ENCODE peak calls at places on chromosomes 12 and 14, in seven cellular contexts. C is GM12891; G is sciatic nerve; F is stimulated activated naive CD8-positive, alpha-beta T cell treated with anti-CD3 and anti-CD28 coated beads, Interleukin-15, amount 100 ng/mL, for 72 hours; H is CD4-positive, CD25-positive, alpha-beta regulatory T cell; V is non-pigmented ciliary epithelial cell; R is HFFc6. Q is an unnamed sample.

GRCh38 chr14:35818346-35819115 is 7.6 kb upstream of the BRMS1L start:
- DNase-seq in G (no peak), V (no peak), H (peak), F (no peak), C (peak), R (peak), Q (no peak)

GRCh38 chr12:64147860-64148259 is 74.2 kb downstream of the KICS2 start:
- DNase-seq in R (no peak), G (no peak), F (no peak), H (no peak), C (no peak), V (no peak), Q (no peak)

GRCh38 chr14:77097006-77097688 is 911 bp upstream of the CIPC start:
- DNase-seq in F (no peak), C (no peak), R (peak), V (no peak), G (no peak), H (no peak), Q (no peak)

GRCh38 chr12:42585175-42585845 is 4.2 kb downstream of the PRICKLE1 start:
- DNase-seq in C (no peak), V (no peak), G (no peak), H (no peak), R (no peak), F (no peak), Q (no peak)

GRCh38 chr12:30753233-30753632 is 1.5 kb downstream of the CAPRIN2 start:
- DNase-seq in H (peak), R (no peak), F (peak), C (no peak), V (no peak), G (no peak), Q (no peak)

GRCh38 chr12:109020750-109021380 is at the start of gene SVOP:
- DNase-seq in C (peak), H (no peak), V (peak), G (peak), F (peak), R (peak), Q (peak)

GRCh38 chr14:56159066-56159465 is 40.9 kb downstream of the PELI2 start:
- DNase-seq in H (no peak), C (no peak), V (no peak), F (no peak), R (no peak), G (no peak), Q (no peak)

GRCh38 chr12:28021704-28022103 is 49.2 kb upstream of the PTHLH start:
- DNase-seq in F (no peak), C (no peak), G (no peak), V (no peak), H (no peak), R (no peak), Q (no peak)

GRCh38 chr12:57983150-57983857 is 41.9 kb downstream of the ATP23 start:
- DNase-seq in C (no peak), F (peak), H (no peak), V (peak), R (peak), G (peak), Q (no peak)

GRCh38 chr12:49294804-49295086 is 202 bp upstream of the PRPH start:
- DNase-seq in G (no peak), H (no peak), R (no peak), V (no peak), F (no peak), C (no peak), Q (no peak)

Q was measured in progenitor cell of endocrine pancreas.